ENCODE peak calls at places on chromosomes 16 and 17, in seven cellular contexts. H is cardiac muscle cell, U is GM23248, N is psoas muscle, A is fibroblast of lung, X is heart left ventricle, O is heart right ventricle. D is an unnamed sample. For H3K27me3, the result is how much of the 10 kb centered on the place peaks cover.

GRCh38 chr17:74452027-74452840 is 14.2 kb upstream of the CD300A start:
- DNase-seq in H (no peak), U (peak), N (no peak), A (no peak), X (peak), O (no peak), D (peak)

GRCh38 chr17:4551796-4552525 is 3.2 kb downstream of the MYBBP1A start:
- DNase-seq in H (no peak), X (peak), U (no peak), O (no peak), N (no peak), A (no peak), D (peak)

GRCh38 chr17:68346448-68346847 is 55.2 kb downstream of the ARSG start:
- DNase-seq in U (no peak), H (no peak), X (peak), N (no peak), O (peak), A (no peak), D (peak)

GRCh38 chr17:247767-248166 is 66.3 kb upstream of the DOC2B start:
- DNase-seq in A (no peak), U (no peak), N (no peak), X (no peak), H (no peak), O (no peak), D (no peak)

GRCh38 chr17:42543190-42544079 is 7.4 kb downstream of the NAGLU start:
- DNase-seq in O (no peak), A (no peak), H (no peak), U (no peak), X (no peak), N (no peak), D (peak)

GRCh38 chr17:78337244-78338109 is 22.4 kb downstream of the SOCS3 start:
- DNase-seq in A (peak), O (no peak), H (peak), X (no peak), U (peak), N (no peak), D (no peak)

GRCh38 chr17:3557768-3558583 is at the start of gene TRPV3:
- DNase-seq in A (no peak), H (peak), N (peak), X (no peak), O (no peak), U (peak), D (peak)

GRCh38 chr17:72134560-72135399 is 14.0 kb downstream of the SOX9 start:
- DNase-seq in N (no peak), A (peak), H (peak), U (peak), O (no peak), X (no peak), D (no peak)

GRCh38 chr17:4180791-4181190 is 37.8 kb downstream of the CYB5D2 start:
- DNase-seq in N (no peak), H (no peak), U (no peak), X (peak), O (no peak), A (no peak), D (no peak)

GRCh38 chr17:49896860-49897259 is 49.0 kb upstream of the TAC4 start:
- DNase-seq in O (no peak), X (no peak), N (no peak), A (no peak), H (no peak), U (no peak), D (no peak)
- H3K27me3 ChIP-seq in O (under half), X (under half), N (under half), A (under half), H (under half), U (under half), D (under half)

GRCh38 chr17:76548378-76549214 is 8.8 kb downstream of the PRCD start:
- DNase-seq in N (no peak), X (no peak), U (no peak), A (no peak), O (no peak), H (no peak), D (no peak)
- H3K27me3 ChIP-seq in N (under half), X (under half), U (under half), A (under half), O (under half), H (under half), D (under half)

GRCh38 chr17:81398855-81399451 is 3.7 kb downstream of the BAHCC1 start:
- DNase-seq in X (no peak), H (peak), A (peak), O (no peak), N (no peak), U (peak), D (no peak)

GRCh38 chr17:81400154-81400938 is 5.1 kb downstream of the BAHCC1 start:
- DNase-seq in N (peak), X (peak), U (peak), A (peak), H (peak), O (peak), D (peak)

GRCh38 chr17:81398170-81398854 is 3.1 kb downstream of the BAHCC1 start:
- DNase-seq in A (peak), H (peak), O (no peak), N (peak), U (no peak), X (peak), D (peak)

GRCh38 chr17:81400939-81401726 is 5.9 kb downstream of the BAHCC1 start:
- DNase-seq in X (peak), N (peak), O (no peak), A (peak), U (peak), H (peak), D (peak)

DNA sequence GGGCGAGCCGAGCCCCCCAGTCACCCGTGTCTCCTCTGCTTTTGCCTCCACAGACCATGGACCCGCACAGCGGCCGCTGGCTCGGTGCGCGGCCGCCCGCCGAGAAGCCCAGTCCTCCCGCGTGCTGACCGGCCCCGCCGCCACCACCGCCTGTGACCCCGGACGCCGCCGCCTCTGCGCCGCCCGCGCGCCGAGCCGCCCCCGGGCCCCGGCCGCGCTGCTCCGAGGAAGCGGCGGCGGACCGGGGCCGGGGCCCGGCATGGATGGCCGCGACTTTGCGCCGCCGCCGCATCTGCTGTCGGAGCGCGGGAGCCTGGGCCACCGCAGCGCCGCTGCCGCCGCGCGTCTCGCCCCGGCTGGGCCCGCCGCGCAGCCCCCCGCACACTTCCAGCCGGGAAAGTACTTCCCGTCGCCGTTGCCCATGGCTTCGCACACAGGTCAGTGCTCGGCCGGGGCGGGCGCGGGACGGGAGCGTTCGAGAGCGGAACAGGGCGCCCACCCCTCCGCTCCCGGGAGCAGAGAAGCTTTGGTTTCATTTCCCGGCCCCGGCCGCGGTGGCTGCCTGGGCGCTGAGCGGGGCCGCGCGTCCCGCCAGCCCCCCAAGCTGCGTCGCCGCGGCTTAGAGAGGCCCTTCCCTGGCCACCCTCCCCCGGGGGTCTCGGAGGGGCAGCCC is 4.4 kb downstream of the BAHCC1 start:
- DNase-seq in U (peak), N (peak), O (no peak), H (no peak), A (no peak), X (peak), D (peak)
- H3K27me3 ChIP-seq in U (under half), N (under half), O (under half), H (under half), A (under half), X (under half), D (half or more)

GRCh38 chr17:8122391-8122922 is 1.4 kb downstream of the HES7 start:
- DNase-seq in U (peak), H (no peak), A (peak), X (no peak), O (no peak), N (no peak), D (peak)

GRCh38 chr17:8119575-8120519 is 1.5 kb upstream of the ALOXE3 start:
- DNase-seq in H (peak), N (peak), A (peak), X (peak), O (peak), U (peak), D (peak)

GRCh38 chr17:8122923-8123694 is 797 bp downstream of the HES7 start:
- DNase-seq in H (no peak), N (no peak), U (peak), O (no peak), X (no peak), A (peak), D (peak)

GRCh38 chr17:8120520-8121443 is 2.5 kb upstream of the ALOXE3 start:
- DNase-seq in A (peak), O (peak), H (peak), X (no peak), U (peak), N (no peak), D (peak)

GRCh38 chr17:8121531-8122390 is 2.1 kb downstream of the HES7 start:
- DNase-seq in X (peak), O (peak), A (peak), H (peak), N (peak), U (peak), D (peak)
- H3K27me3 ChIP-seq in X (under half), O (under half), A (under half), H (half or more), N (under half), U (under half), D (half or more)

GRCh38 chr17:61459434-61459809 is 7.2 kb downstream of the TBX4 start:
- DNase-seq in X (no peak), U (no peak), A (no peak), H (no peak), N (no peak), O (no peak), D (no peak)
- H3K27me3 ChIP-seq in X (half or more), U (half or more), A (under half), H (half or more), N (under half), O (under half), D (half or more)

GRCh38 chr16:66425651-66426050 is 1.4 kb upstream of the BEAN1 start:
- DNase-seq in H (no peak), X (no peak), O (no peak), A (no peak), N (no peak), U (no peak), D (peak)
- H3K27me3 ChIP-seq in H (half or more), X (under half), O (under half), A (under half), N (under half), U (under half), D (half or more)

DNA sequence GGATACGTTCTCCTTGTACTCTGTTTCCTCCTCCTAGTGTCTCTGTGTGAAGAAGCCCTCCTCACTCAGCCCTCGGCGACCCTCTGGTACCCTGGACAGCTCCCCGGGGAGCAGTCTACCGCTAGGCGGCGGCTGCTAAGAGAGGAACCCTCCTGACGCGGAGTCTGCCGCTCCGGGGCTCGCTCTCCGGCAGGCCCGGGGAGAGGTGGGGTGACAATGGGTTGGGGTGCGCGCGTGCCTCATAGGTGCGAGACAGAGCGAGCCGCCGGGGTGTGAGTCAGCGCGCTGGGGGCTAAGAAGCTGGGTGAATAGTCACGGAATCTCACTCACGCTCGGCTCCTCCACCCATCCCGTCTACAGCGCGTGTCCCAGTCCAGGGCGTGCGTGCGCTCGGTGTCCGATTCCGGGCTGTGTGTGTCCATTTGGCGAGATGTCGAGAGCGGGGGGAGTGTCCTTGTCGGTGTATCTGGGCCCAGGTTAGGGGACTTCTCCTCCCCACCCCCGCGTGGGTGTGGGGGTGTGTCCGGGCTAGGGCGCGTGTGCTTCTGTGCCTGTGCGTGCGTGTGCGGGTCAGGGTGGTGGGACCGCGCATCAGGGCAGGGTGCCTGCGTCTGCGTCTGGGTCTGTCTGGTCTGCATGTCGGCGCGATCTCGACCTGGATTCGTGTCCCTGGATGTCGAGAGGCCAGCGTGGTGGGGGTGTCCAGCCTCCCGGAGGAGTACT is 578 bp upstream of the HS3ST2 start:
- DNase-seq in O (peak), U (peak), N (peak), H (peak), X (peak), A (peak), D (peak)
- H3K27me3 ChIP-seq in O (under half), U (under half), N (under half), H (half or more), X (half or more), A (under half), D (under half)

GRCh38 chr16:89131783-89132182 is 38.1 kb downstream of the ACSF3 start:
- DNase-seq in U (no peak), X (peak), O (no peak), H (no peak), A (no peak), N (no peak), D (no peak)
- H3K27me3 ChIP-seq in U (under half), X (under half), O (under half), H (under half), A (under half), N (under half), D (under half)